ENCODE peak calls at places on chromosomes 7 and 10, in five cellular contexts. B, Q, S, C and F are unnamed samples.

GRCh38 chr10:129912161-129912917 is 51.7 kb downstream of the EBF3 start:
- DNase-seq in C (no peak), Q (no peak), S (peak), B (peak), F (no peak)

GRCh38 chr7:156475179-156475578 is 165.4 kb upstream of the RNF32 start:
- DNase-seq in S (no peak), Q (no peak), B (no peak), C (no peak), F (no peak)

GRCh38 chr10:45514283-45515270 is 140.6 kb downstream of the ALOX5 start:
- DNase-seq in Q (no peak), C (no peak), S (no peak), B (peak), F (no peak)

GRCh38 chr10:6748981-6749630 is 169.0 kb upstream of the PRKCQ start:
- DNase-seq in C (no peak), S (no peak), B (no peak), Q (no peak), F (no peak)

GRCh38 chr7:26151953-26152781 is at the start of gene NFE2L3:
- DNase-seq in S (peak), B (peak), C (peak), Q (peak), F (peak)

GRCh38 chr10:44184633-44185314 is 200.1 kb downstream of the CXCL12 start:
- DNase-seq in S (no peak), C (no peak), B (no peak), Q (no peak), F (no peak)

GRCh38 chr10:90087197-90088007 is 386.0 kb downstream of the KIF20B start:
- DNase-seq in S (peak), C (no peak), Q (no peak), B (no peak), F (peak)

GRCh38 chr10:133124357-133125211 is 35.4 kb upstream of the KNDC1 start:
- DNase-seq in S (peak), Q (peak), B (peak), C (no peak), F (no peak)

GRCh38 chr10:91891285-91892001 is 17.8 kb downstream of the FGFBP3 start:
- DNase-seq in Q (no peak), B (no peak), S (peak), C (no peak), F (no peak)

GRCh38 chr10:11898372-11899066 is 75.4 kb downstream of the PROSER2 start:
- DNase-seq in B (peak), Q (no peak), C (no peak), S (peak), F (no peak)

GRCh38 chr7:45196374-45196773 is 38.8 kb downstream of the RAMP3 start:
- DNase-seq in S (no peak), C (no peak), Q (no peak), B (no peak), F (peak)

GRCh38 chr10:15571570-15571969 is 148.2 kb downstream of the ITGA8 start:
- DNase-seq in C (no peak), B (no peak), Q (peak), S (peak), F (no peak)

GRCh38 chr7:149790146-149790548 is 16.8 kb upstream of the ZNF467 start:
- DNase-seq in C (peak), Q (peak), B (peak), S (peak), F (no peak)

GRCh38 chr10:17003151-17003550 is 126.5 kb downstream of the CUBN start:
- DNase-seq in Q (no peak), B (peak), S (peak), C (peak), F (no peak)

GRCh38 chr10:36612436-36612835 is 513.0 kb upstream of the ANKRD30A start:
- DNase-seq in S (no peak), Q (no peak), C (no peak), B (no peak), F (no peak)

DNA sequence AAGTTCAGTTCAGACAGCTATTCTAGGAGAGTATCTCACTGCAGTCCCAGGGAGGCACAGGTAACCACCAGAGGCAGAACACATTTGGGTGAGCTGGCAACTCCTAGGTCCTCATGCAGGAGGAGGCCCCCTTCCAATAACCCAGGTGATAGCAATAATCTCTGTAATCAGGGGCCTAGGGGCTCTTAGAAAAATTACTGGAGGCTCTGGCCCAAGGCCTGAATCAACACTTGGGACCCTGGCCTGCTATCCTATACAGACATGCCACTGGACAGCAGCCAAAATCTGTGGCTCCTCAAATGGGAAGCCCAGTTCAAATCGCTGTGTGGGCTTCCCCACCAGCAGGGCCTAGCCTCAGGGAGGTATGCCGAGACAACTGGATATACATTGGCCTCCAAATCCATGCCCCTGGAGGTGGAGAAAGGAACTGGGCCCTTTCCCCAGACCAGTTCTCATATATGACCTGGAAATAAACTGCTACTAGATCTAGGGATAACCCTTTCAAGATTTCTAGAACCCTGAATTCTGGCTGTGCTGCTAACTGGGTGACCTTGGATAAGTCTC is 1.6 kb downstream of the AVPI1 start:
- DNase-seq in Q (no peak), B (peak), S (peak), C (no peak), F (no peak)
- H3K4me3 ChIP-seq in Q (no peak), B (no peak), S (no peak), C (no peak), F (no peak)

GRCh38 chr10:111379521-111379920 is 302.7 kb downstream of the ADRA2A start:
- DNase-seq in Q (no peak), C (no peak), S (no peak), B (no peak), F (no peak)

GRCh38 chr10:111370101-111370500 is 293.3 kb downstream of the ADRA2A start:
- DNase-seq in C (no peak), S (no peak), B (no peak), Q (no peak), F (no peak)

GRCh38 chr10:111373696-111374095 is 296.9 kb downstream of the ADRA2A start:
- DNase-seq in Q (no peak), C (no peak), B (no peak), S (no peak), F (no peak)
- H3K4me3 ChIP-seq in Q (no peak), C (no peak), B (no peak), S (no peak), F (no peak)

GRCh38 chr7:100106633-100107032 is 5.2 kb downstream of the AP4M1 start:
- DNase-seq in C (no peak), Q (no peak), B (no peak), S (no peak), F (no peak)

GRCh38 chr7:100105534-100105933 is 4.1 kb downstream of the AP4M1 start:
- DNase-seq in C (no peak), B (no peak), Q (no peak), S (no peak), F (no peak)

GRCh38 chr7:100101016-100101862 is at the start of the genes AP4M1 and MCM7:
- DNase-seq in S (peak), B (peak), Q (peak), C (peak), F (peak)

GRCh38 chr7:100100420-100101015 is 679 bp downstream of the MCM7 start:
- DNase-seq in B (peak), S (peak), Q (peak), C (peak), F (peak)

GRCh38 chr7:100102950-100103840 is 1.8 kb downstream of the AP4M1 start:
- DNase-seq in Q (no peak), B (peak), C (no peak), S (peak), F (no peak)
- H3K4me3 ChIP-seq in Q (no peak), B (peak), C (no peak), S (no peak), F (no peak)

GRCh38 chr10:80452688-80453391 is 1.3 kb upstream of the TSPAN14 start:
- DNase-seq in Q (no peak), C (no peak), S (no peak), B (no peak), F (no peak)
- H3K4me3 ChIP-seq in Q (no peak), C (no peak), S (peak), B (peak), F (no peak)

GRCh38 chr10:70679498-70679897 is 7.2 kb downstream of the ADAMTS14 start:
- DNase-seq in C (no peak), S (peak), B (peak), Q (peak), F (no peak)

GRCh38 chr10:70678757-70679489 is 6.6 kb downstream of the ADAMTS14 start:
- DNase-seq in Q (no peak), B (peak), C (no peak), S (peak), F (no peak)

GRCh38 chr10:70681731-70682005 is 9.4 kb downstream of the ADAMTS14 start:
- DNase-seq in C (no peak), S (no peak), Q (no peak), B (no peak), F (no peak)

GRCh38 chr10:70682920-70683600 is 10.8 kb downstream of the ADAMTS14 start:
- DNase-seq in Q (no peak), S (no peak), C (no peak), B (no peak), F (no peak)

DNA sequence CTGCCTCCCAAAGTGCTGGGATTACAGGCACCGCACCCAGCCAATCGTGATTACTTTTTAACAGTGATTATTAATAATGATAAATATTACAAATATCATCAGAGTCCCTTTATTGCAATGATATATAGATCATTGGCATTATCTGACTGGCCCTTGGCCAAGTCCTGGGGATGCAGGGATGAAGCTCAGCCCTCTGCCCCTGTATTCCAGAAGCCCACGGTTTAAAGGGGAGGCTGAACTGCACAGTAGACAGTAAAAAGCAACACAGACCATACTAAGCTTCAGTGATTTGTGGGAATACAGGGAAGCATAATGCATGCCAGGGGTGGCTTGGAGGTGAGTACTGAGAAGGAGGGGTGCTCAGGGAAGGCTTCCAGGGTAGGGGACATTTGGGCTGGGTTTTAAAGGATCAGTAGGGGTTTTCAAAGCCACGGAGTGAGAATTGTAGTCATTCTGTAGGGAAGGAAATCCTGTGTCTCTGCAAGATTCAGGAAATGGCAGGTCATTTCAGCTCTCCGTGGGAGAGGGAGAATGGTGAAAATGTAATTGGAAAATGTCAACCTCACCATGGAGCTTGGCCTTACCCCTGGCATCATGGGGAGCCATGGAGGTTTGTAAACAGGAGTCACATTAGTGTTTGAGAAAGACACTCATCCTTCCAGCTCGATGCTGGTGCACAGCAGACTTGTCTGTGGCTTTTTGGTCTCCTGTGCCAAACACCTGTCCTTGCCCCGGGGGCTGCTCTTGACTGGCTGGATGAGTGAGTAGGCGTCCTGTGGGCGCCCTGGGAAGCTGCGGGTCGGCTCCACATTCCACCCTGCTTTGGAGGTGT is 8.8 kb downstream of the ADAMTS14 start:
- DNase-seq in C (no peak), S (no peak), Q (no peak), B (peak), F (no peak)
- H3K4me3 ChIP-seq in C (no peak), S (no peak), Q (no peak), B (no peak), F (no peak)

GRCh38 chr7:135147899-135148721 is at the start of gene TMEM140:
- DNase-seq in B (no peak), Q (no peak), S (peak), C (peak), F (no peak)
- H3K4me3 ChIP-seq in B (no peak), Q (peak), S (no peak), C (peak), F (peak)

GRCh38 chr7:127713006-127713405 is 61.0 kb downstream of the SND1 start:
- DNase-seq in Q (no peak), C (no peak), S (no peak), B (no peak), F (no peak)

GRCh38 chr7:127711872-127712271 is 59.9 kb downstream of the SND1 start:
- DNase-seq in S (no peak), C (no peak), B (no peak), Q (no peak), F (no peak)

GRCh38 chr7:127715272-127715671 is 63.3 kb downstream of the SND1 start:
- DNase-seq in S (no peak), Q (no peak), C (no peak), B (no peak), F (no peak)

GRCh38 chr7:127715901-127716300 is 63.9 kb downstream of the SND1 start:
- DNase-seq in C (no peak), S (no peak), B (no peak), Q (no peak), F (no peak)

DNA sequence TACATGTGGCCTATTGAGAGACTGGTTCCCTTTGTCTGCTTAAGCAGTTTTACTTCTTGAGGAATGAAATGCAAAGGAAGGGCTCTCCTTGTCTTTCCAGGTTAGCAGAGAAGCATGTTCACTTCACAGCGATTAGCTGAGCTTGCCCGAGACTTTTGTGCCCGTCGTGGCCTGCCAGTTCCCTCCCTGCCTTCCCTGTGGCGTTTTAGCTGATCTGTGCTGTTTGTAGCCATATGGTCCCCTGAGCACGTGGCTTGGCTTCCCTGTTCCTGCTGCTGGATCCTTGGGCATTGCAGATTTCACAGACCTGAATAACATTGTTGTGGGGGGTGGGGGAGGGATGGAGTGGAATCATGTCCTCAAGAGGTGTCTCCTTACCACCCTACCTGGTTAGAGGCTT is 61.8 kb downstream of the SND1 start:
- DNase-seq in Q (no peak), B (no peak), S (no peak), C (no peak), F (no peak)
- H3K4me3 ChIP-seq in Q (no peak), B (no peak), S (no peak), C (no peak), F (no peak)